ENCODE peak calls at places on chromosome 10, in eight cellular contexts. One of them, this sample, is unnamed.

GRCh38 chr10:93346060-93346459 is 136.1 kb downstream of the MYOF start:
- DNase-seq in Calu3: no peak
- DNase-seq in WTC11: no peak
- DNase-seq in foreskin fibroblast: peak
- DNase-seq in heart left ventricle: no peak
- DNase-seq in ascending aorta: no peak
- DNase-seq in right atrium auricular region: no peak
- DNase-seq in body of pancreas: no peak
- DNase-seq in this sample: no peak

GRCh38 chr10:29141761-29142160 is 147.1 kb upstream of the LYZL1 start:
- DNase-seq in right atrium auricular region: no peak
- DNase-seq in WTC11: no peak
- DNase-seq in ascending aorta: no peak
- DNase-seq in foreskin fibroblast: peak
- DNase-seq in Calu3: peak
- DNase-seq in heart left ventricle: no peak
- DNase-seq in body of pancreas: peak
- DNase-seq in this sample: no peak

GRCh38 chr10:22712959-22713852 is 1.2 kb downstream of the PIP4K2A start:
- DNase-seq in foreskin fibroblast: peak
- DNase-seq in heart left ventricle: peak
- DNase-seq in WTC11: peak
- DNase-seq in right atrium auricular region: no peak
- DNase-seq in body of pancreas: peak
- DNase-seq in Calu3: peak
- DNase-seq in ascending aorta: no peak
- DNase-seq in this sample: peak

GRCh38 chr10:110218627-110219026 is 11.2 kb downstream of the MXI1 start:
- DNase-seq in ascending aorta: no peak
- DNase-seq in Calu3: no peak
- DNase-seq in WTC11: no peak
- DNase-seq in heart left ventricle: peak
- DNase-seq in right atrium auricular region: no peak
- DNase-seq in foreskin fibroblast: no peak
- DNase-seq in body of pancreas: no peak
- DNase-seq in this sample: no peak

GRCh38 chr10:99235872-99236626 is 397 bp upstream of the HPSE2 start:
- DNase-seq in Calu3: no peak
- DNase-seq in ascending aorta: no peak
- DNase-seq in WTC11: peak
- DNase-seq in heart left ventricle: no peak
- DNase-seq in foreskin fibroblast: peak
- DNase-seq in body of pancreas: peak
- DNase-seq in right atrium auricular region: no peak
- DNase-seq in this sample: no peak

GRCh38 chr10:2882628-2883027 is 184.7 kb upstream of the PFKP start:
- DNase-seq in WTC11: no peak
- DNase-seq in Calu3: no peak
- DNase-seq in ascending aorta: no peak
- DNase-seq in foreskin fibroblast: no peak
- DNase-seq in right atrium auricular region: no peak
- DNase-seq in body of pancreas: no peak
- DNase-seq in heart left ventricle: no peak
- DNase-seq in this sample: no peak

GRCh38 chr10:30991647-30992011 is 40.0 kb downstream of the ZNF438 start:
- DNase-seq in ascending aorta: no peak
- DNase-seq in right atrium auricular region: no peak
- DNase-seq in body of pancreas: no peak
- DNase-seq in heart left ventricle: no peak
- DNase-seq in foreskin fibroblast: no peak
- DNase-seq in WTC11: no peak
- DNase-seq in Calu3: no peak
- DNase-seq in this sample: no peak

GRCh38 chr10:31030216-31030615 is 1.4 kb downstream of the ZNF438 start:
- DNase-seq in WTC11: no peak
- DNase-seq in heart left ventricle: no peak
- DNase-seq in right atrium auricular region: no peak
- DNase-seq in ascending aorta: no peak
- DNase-seq in foreskin fibroblast: no peak
- DNase-seq in Calu3: no peak
- DNase-seq in body of pancreas: no peak
- DNase-seq in this sample: no peak

GRCh38 chr10:117221156-117221711 is 19.7 kb upstream of the SLC18A2 start:
- DNase-seq in foreskin fibroblast: no peak
- DNase-seq in right atrium auricular region: no peak
- DNase-seq in body of pancreas: no peak
- DNase-seq in heart left ventricle: no peak
- DNase-seq in ascending aorta: no peak
- DNase-seq in WTC11: peak
- DNase-seq in Calu3: peak
- DNase-seq in this sample: no peak

DNA sequence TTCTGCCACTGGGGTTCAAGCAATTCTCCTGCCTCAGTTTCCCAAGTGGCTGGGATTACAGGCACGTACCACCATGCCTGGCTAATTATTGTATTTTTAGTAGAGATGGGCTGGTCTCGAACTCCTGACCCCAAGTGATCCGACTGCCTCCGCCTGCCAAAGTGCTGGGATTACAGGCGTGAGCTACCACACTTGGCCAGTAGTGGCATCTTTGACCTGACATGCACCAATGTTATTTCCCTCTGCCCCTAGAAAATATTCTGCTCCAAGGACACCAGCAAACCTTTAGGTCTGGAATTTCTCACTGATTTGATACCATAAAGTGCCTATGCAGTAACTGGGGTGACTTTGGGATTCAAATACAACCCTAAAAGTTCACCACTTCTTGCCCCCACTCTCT is 179.4 kb downstream of the ARID5B start:
- DNase-seq in ascending aorta: no peak
- DNase-seq in WTC11: no peak
- DNase-seq in right atrium auricular region: no peak
- DNase-seq in foreskin fibroblast: no peak
- DNase-seq in heart left ventricle: no peak
- DNase-seq in Calu3: no peak
- DNase-seq in body of pancreas: no peak
- DNase-seq in this sample: no peak
- TF ChIP-seq CTCF in ascending aorta: no peak
- TF ChIP-seq CTCF in WTC11: no peak
- TF ChIP-seq CTCF in right atrium auricular region: no peak
- TF ChIP-seq CTCF in foreskin fibroblast: no peak
- TF ChIP-seq CTCF in heart left ventricle: no peak
- TF ChIP-seq CTCF in Calu3: no peak
- TF ChIP-seq CTCF in body of pancreas: no peak
- TF ChIP-seq CTCF in this sample: no peak

DNA sequence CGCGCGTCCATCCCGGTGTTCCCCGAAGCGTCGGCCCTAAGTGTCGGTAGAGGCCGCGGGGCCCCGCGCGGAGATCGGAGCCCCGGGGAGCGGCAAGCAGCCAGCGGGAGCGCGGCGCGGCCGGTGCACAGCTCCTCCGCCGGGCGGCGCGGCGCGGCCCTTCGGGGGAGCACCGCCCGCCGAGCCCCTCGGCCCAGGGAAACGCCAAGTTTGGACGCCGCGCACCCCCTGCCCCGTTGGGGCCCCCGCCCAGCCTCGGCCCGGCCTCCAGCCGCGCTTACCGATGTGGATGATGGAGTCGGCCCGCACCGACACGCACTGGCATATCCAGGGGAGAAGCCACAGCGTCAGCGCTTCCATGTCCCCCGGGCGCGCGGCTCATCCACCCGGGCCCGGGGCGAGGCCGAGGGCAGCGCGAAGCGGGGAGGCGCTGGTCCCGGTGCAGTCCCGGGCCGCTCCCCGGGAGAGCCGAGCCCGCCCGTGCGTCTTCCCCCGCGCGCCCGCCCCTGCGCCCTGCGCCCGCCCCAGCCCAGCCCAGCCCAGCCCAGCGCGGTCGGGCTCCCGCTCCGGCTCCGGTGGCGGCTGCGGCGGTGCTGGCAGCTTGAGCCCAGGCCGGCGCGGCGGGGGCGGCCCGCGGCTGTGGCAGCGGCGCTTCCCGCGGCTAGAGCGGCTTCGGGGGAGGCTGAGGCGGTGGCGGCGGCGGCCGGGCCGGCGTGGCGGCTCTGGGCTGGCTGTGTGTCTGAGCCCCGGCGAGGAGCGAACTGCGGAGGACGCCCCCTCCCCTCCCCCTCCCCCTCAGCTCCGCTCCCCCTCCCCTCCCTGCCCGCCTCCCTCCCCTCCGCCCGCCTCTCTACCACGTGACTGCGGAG is at the start of gene GRID1:
- DNase-seq in ascending aorta: no peak
- DNase-seq in WTC11: peak
- DNase-seq in heart left ventricle: no peak
- DNase-seq in body of pancreas: peak
- DNase-seq in foreskin fibroblast: no peak
- DNase-seq in Calu3: peak
- DNase-seq in right atrium auricular region: no peak
- DNase-seq in this sample: peak
- TF ChIP-seq CTCF in ascending aorta: no peak
- TF ChIP-seq CTCF in WTC11: no peak
- TF ChIP-seq CTCF in heart left ventricle: no peak
- TF ChIP-seq CTCF in body of pancreas: no peak
- TF ChIP-seq CTCF in foreskin fibroblast: no peak
- TF ChIP-seq CTCF in Calu3: no peak
- TF ChIP-seq CTCF in right atrium auricular region: no peak
- TF ChIP-seq CTCF in this sample: no peak

GRCh38 chr10:9311702-9312499 is 1257.4 kb downstream of the GATA3 start:
- DNase-seq in WTC11: no peak
- DNase-seq in heart left ventricle: no peak
- DNase-seq in body of pancreas: no peak
- DNase-seq in foreskin fibroblast: no peak
- DNase-seq in ascending aorta: no peak
- DNase-seq in Calu3: no peak
- DNase-seq in right atrium auricular region: no peak
- DNase-seq in this sample: no peak
- TF ChIP-seq CTCF in WTC11: no peak
- TF ChIP-seq CTCF in heart left ventricle: no peak
- TF ChIP-seq CTCF in body of pancreas: no peak
- TF ChIP-seq CTCF in foreskin fibroblast: peak
- TF ChIP-seq CTCF in ascending aorta: no peak
- TF ChIP-seq CTCF in Calu3: no peak
- TF ChIP-seq CTCF in right atrium auricular region: no peak
- TF ChIP-seq CTCF in this sample: peak

DNA sequence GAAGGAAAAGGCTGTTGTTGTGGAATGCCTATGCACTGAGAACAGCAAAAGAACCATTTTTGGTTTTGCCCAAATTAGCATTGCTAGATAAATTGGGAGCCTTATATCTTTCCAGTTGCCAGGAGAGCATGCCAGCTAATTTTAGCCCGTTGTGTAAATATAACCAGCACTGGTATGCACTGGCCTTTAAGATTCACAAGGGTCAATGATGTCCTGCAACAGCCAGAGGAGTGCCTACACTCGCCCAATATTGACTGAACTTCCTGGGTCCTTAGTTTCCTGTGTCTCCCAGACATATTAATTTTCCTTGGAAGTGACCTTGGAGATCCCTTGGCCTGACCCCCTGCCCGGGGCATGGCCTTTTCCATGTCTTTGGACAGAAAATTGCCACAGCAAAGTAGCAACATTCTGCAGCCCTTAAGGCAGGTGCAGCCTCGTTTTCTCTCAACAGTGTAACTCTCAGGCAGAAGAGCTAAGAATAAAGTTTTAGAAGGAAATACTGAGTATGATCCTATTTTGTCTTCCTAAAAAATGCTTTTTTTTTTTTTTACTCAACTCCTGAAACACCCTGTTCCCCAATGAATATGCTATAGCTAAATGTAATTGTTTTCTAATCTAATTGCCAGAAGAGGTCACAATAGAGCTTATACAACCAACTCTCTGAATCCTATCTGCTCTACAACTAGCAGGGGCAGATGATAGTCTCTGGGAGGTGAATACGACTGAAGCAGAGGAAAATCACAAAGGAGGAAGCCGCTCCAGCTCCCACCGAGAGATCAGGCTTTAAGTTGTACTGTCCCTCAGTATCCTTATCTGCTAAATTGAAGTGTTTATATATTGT is 131.9 kb upstream of the PCGF5 start:
- DNase-seq in WTC11: no peak
- DNase-seq in body of pancreas: no peak
- DNase-seq in ascending aorta: no peak
- DNase-seq in foreskin fibroblast: peak
- DNase-seq in right atrium auricular region: no peak
- DNase-seq in Calu3: no peak
- DNase-seq in heart left ventricle: peak
- DNase-seq in this sample: no peak
- TF ChIP-seq CTCF in WTC11: no peak
- TF ChIP-seq CTCF in body of pancreas: no peak
- TF ChIP-seq CTCF in ascending aorta: no peak
- TF ChIP-seq CTCF in foreskin fibroblast: no peak
- TF ChIP-seq CTCF in right atrium auricular region: no peak
- TF ChIP-seq CTCF in Calu3: no peak
- TF ChIP-seq CTCF in heart left ventricle: peak
- TF ChIP-seq CTCF in this sample: no peak

This sample was measured in glutamatergic neuron.